ENCODE peak calls at places on chromosomes 2 and 18, in five cellular contexts. O is tibial nerve, G is right lobe of liver, E is HCT116, I is sigmoid colon. X is an unnamed sample.

GRCh38 chr2:61928816-61929471 is 23.5 kb downstream of the COMMD1 start:
- DNase-seq in O (no peak), G (no peak), E (no peak), I (no peak), X (no peak)

GRCh38 chr18:67710639-67711038 is 194.1 kb upstream of the DSEL start:
- DNase-seq in O (no peak), G (no peak), E (no peak), I (no peak), X (no peak)

GRCh38 chr18:77223653-77224052 is 26.0 kb upstream of the GALR1 start:
- DNase-seq in O (no peak), G (no peak), E (no peak), I (no peak), X (no peak)

GRCh38 chr2:54768772-54769428 is 45.4 kb downstream of the EML6 start:
- DNase-seq in O (no peak), G (no peak), E (no peak), I (no peak), X (no peak)

GRCh38 chr18:41594582-41594981 is 360.5 kb upstream of the PIK3C3 start:
- DNase-seq in O (no peak), G (no peak), E (no peak), I (no peak), X (no peak)

GRCh38 chr2:233236820-233237589 is 14.5 kb upstream of the ATG16L1 start:
- DNase-seq in O (no peak), G (no peak), E (no peak), I (no peak), X (no peak)

GRCh38 chr2:222799262-222799918 is 61.4 kb upstream of the ACSL3 start:
- DNase-seq in O (no peak), G (no peak), E (no peak), I (no peak), X (no peak)

GRCh38 chr2:73272270-73272669 is 12.0 kb downstream of the FBXO41 start:
- DNase-seq in O (no peak), G (no peak), E (no peak), I (no peak), X (no peak)

GRCh38 chr2:100365434-100365833 is 43.1 kb upstream of the LONRF2 start:
- DNase-seq in O (no peak), G (no peak), E (peak), I (no peak), X (no peak)

GRCh38 chr18:9901377-9901776 is 12.4 kb upstream of the VAPA start:
- DNase-seq in O (no peak), G (no peak), E (no peak), I (no peak), X (no peak)

GRCh38 chr2:113700186-113700841 is 56.1 kb downstream of the SLC35F5 start:
- DNase-seq in O (no peak), G (no peak), E (no peak), I (no peak), X (peak)

GRCh38 chr2:234514099-234514498 is 17.2 kb upstream of the ARL4C start:
- DNase-seq in O (no peak), G (no peak), E (no peak), I (no peak), X (no peak)

GRCh38 chr2:225090746-225091145 is 48.5 kb upstream of the DOCK10 start:
- DNase-seq in O (no peak), G (no peak), E (no peak), I (no peak), X (no peak)

GRCh38 chr2:118112771-118113334 is 24.6 kb downstream of the INSIG2 start:
- DNase-seq in O (no peak), G (no peak), E (peak), I (no peak), X (peak)

GRCh38 chr2:216574046-216574445 is 59.2 kb upstream of the IGFBP2 start:
- DNase-seq in O (no peak), G (no peak), E (no peak), I (no peak), X (no peak)

GRCh38 chr2:1605659-1606400 is 138.5 kb downstream of the PXDN start:
- DNase-seq in O (no peak), G (peak), E (no peak), I (peak), X (peak)

GRCh38 chr18:22277758-22278157 is 108.4 kb downstream of the GATA6 start:
- DNase-seq in O (no peak), G (no peak), E (no peak), I (no peak), X (no peak)

GRCh38 chr2:200525551-200525881 is 491 bp upstream of the SGO2 start:
- DNase-seq in O (no peak), G (no peak), E (no peak), I (no peak), X (no peak)

GRCh38 chr2:200525066-200525465 is 941 bp upstream of the SGO2 start:
- DNase-seq in O (no peak), G (no peak), E (no peak), I (no peak), X (no peak)

GRCh38 chr2:200528228-200528627 is 2.2 kb downstream of the SGO2 start:
- DNase-seq in O (no peak), G (no peak), E (no peak), I (no peak), X (no peak)

GRCh38 chr2:200523604-200524003 is 2.4 kb upstream of the SGO2 start:
- DNase-seq in O (no peak), G (no peak), E (no peak), I (no peak), X (no peak)

DNA sequence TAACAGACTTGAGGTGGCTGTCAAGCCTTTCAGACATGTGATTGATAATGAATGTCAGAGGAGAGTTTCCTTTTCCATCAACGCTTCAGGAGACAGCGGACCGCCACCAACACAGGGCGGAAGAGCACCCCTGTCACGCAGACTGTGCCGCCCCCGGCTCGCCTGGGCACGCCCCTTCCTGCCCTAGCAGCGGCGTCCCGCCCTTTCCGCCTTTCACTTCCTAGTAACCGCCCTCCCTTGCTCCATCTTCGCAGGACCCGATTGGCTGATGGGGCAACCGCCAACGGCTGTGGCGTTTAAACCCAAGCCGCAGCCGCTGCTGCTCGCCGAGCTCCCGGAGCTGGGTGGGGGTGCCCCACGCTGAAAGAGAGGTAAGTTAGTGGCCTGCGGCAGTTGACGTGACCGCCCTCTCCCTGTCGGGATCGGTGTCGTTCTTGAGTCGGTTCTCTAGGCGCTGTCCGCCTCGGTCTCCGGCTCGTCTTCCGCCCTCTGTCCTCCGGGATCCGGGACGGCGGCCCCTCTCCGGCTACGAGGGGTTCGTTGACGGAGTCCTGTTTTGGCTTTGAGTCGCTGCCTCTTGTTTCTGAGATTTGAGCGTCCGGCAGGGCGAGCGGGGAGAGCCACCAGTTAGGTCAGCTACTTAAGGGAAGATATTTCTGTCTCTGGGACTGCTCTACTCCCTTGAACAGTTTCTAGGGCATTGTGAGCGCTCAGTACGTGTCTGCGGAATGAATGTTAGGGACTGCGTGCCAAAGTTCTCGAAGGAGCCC is at the start of gene SGO2:
- DNase-seq in O (peak), G (peak), E (peak), I (peak), X (peak)
- TF ChIP-seq POLR2A in O (peak), G (peak), E (no peak), I (peak), X (peak)

DNA sequence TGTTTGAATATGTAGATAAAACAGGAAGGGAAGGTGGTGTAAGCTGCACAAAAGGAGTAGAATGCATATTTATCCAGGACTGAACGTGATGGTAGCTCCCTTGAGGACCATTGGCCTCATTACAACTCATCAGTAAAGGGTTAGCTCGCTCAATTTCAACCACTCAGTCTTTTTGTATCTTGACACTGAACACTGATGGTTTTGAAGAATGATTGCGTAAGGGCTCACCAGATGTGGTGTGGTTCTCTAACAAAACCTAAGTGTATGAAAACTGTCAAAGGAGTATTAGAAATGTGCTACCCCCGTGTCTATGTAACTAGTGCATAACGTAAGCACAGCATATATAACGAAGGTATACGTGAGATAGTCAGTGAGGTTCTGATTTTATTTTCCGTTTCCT is 272.4 kb upstream of the THSD7B start:
- DNase-seq in O (no peak), G (no peak), E (no peak), I (no peak), X (no peak)
- TF ChIP-seq POLR2A in O (no peak), G (no peak), E (no peak), I (no peak), X (no peak)

GRCh38 chr2:239587311-239587731 is 186.5 kb upstream of the HDAC4 start:
- DNase-seq in O (no peak), G (peak), E (no peak), I (no peak), X (no peak)
- TF ChIP-seq POLR2A in O (no peak), G (no peak), E (no peak), I (no peak), X (no peak)

GRCh38 chr2:68155618-68156017 is 2.1 kb upstream of the PNO1 start:
- DNase-seq in O (no peak), G (no peak), E (no peak), I (no peak), X (no peak)

GRCh38 chr2:68156419-68156818 is 1.3 kb upstream of the PNO1 start:
- DNase-seq in O (no peak), G (no peak), E (no peak), I (no peak), X (no peak)

GRCh38 chr2:68157002-68157401 is 686 bp upstream of the PNO1 start:
- DNase-seq in O (no peak), G (peak), E (no peak), I (no peak), X (peak)

GRCh38 chr2:68158134-68158447 is 403 bp downstream of the PNO1 start:
- DNase-seq in O (no peak), G (no peak), E (no peak), I (no peak), X (no peak)

DNA sequence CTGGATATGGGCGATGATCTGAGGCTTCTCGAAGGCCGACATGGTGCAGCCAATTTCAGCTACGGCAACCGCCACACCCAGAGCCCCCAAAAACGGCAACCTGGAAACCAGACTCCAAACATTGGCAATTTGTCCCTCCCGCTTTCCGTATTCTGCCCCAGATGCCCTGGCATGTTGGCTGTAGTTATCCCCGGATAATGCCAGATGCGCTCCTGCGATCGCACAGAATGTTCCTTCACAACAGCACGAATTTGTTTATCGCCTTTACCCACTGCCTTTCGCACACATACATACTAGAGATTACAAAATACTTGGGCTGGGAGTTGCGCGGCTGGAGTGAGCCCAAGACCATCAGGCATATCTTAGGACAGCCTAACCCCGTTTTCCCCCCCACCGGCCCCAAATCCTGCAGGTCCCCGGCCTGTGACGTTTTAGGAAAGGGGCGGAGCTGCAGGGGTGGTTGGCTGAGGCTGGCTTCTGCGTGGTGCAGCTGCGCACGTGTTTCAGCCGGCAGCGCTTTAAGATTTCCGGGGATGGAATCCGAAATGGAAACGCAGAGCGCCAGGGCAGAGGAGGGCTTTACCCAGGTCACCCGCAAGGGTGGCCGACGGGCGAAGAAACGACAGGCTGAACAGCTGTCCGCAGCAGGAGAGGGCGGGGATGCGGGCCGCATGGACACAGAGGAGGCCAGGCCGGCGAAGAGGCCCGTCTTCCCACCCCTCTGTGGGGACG is at the start of gene PNO1:
- DNase-seq in O (peak), G (peak), E (peak), I (peak), X (peak)
- TF ChIP-seq POLR2A in O (peak), G (peak), E (peak), I (no peak), X (peak)

GRCh38 chr2:66560683-66561082 is 125.8 kb downstream of the MEIS1 start:
- DNase-seq in O (no peak), G (no peak), E (no peak), I (no peak), X (no peak)
- TF ChIP-seq POLR2A in O (no peak), G (no peak), E (no peak), I (no peak), X (no peak)

DNA sequence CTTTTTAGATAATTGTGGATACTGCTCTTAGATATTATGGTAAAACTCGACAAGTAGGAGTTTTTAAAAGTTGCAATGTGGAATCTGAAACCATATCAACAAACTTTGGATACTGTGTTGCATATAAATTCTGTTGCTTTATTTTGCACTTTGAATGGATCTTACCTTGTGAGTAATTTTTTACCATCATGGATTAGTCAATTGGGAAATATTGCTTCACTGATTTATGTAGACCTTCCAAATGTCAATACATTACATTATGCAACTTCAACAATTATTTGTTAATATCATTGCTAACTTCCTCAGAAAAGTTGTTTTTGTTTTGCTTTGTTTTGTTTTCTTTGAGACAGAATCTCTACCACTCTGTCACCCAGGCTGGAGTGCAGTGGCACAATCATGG is 102.0 kb upstream of the SLC38A11 start:
- DNase-seq in O (no peak), G (no peak), E (no peak), I (no peak), X (no peak)
- TF ChIP-seq POLR2A in O (no peak), G (no peak), E (no peak), I (no peak), X (no peak)

DNA sequence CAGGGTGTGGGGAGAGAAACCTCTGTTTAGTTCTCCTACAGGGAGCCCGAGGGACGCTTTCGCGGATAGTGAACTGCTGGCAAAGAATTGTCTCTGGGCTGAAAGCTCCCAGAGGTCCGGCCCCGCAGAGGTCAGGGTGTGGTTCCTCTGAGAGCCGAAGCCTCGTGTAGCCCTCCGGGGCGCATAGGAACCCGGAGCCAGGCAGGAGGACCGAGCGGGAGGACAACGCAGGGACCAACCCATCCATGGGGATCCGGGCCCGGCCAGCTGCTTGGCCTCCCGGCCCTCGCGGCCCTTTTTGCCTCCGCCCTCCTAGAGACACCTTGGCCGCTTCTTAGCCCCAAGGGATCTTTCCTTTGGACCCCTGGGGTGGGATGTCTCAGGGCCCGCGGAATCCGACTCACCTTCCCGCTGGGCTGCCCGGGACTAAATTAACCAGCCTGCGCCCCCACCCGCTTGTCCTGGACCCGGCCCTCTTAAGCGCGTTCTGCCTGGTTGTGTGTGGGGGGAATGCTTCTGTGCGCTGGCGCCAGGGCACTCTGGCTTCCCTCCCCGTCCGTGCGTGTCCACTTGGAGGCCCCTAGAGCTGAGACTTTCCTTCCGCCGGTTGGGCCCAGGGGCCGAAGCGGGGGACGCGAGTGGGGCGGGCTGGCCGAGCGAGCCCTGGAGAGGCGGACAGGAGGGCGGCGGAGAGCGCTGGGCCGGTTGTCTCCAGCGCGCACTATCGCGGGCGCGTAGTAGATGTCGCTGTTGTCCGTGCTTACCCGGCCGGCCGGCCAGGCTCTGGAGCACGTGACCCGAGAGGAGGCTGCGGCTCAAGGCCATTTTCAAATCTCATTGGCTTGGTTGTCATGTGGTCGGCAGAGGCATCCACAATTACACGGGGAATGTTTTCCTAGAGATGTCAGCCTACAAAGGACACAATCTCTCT is at the start of gene HOXD10:
- DNase-seq in O (no peak), G (no peak), E (no peak), I (peak), X (no peak)
- TF ChIP-seq POLR2A in O (no peak), G (no peak), E (no peak), I (no peak), X (no peak)

X was measured in H54.